ENCODE peak calls at places on chromosomes 2 and 18, in nine cellular contexts. M, X, U, L, Q, N, G, V and S are unnamed samples.

GRCh38 chr2:20231632-20232031 is 6.7 kb upstream of the SDC1 start:
- DNase-seq in M (peak), X (peak), U (no peak), L (peak), Q (no peak), N (no peak), G (no peak), V (peak), S (peak)

GRCh38 chr2:157421964-157422363 is 21.9 kb downstream of the CYTIP start:
- DNase-seq in M (no peak), X (no peak), U (no peak), L (no peak), Q (no peak), N (no peak), G (no peak), V (no peak), S (no peak)

GRCh38 chr18:55327454-55327853 is 260.5 kb downstream of the TCF4 start:
- DNase-seq in M (no peak), X (no peak), U (no peak), L (no peak), Q (no peak), N (no peak), G (no peak), V (no peak), S (no peak)

GRCh38 chr18:47968006-47968676 is 37.7 kb upstream of the SMAD2 start:
- DNase-seq in M (peak), X (no peak), U (no peak), L (peak), Q (no peak), N (no peak), G (no peak), V (no peak), S (no peak)

GRCh38 chr18:22822024-22822423 is 111.1 kb upstream of the RBBP8 start:
- DNase-seq in M (no peak), X (no peak), U (no peak), L (peak), Q (no peak), N (no peak), G (no peak), V (no peak), S (no peak)

GRCh38 chr2:112175958-112176573 is 37.9 kb downstream of the FBLN7 start:
- DNase-seq in M (no peak), X (no peak), U (no peak), L (no peak), Q (no peak), N (no peak), G (no peak), V (no peak), S (no peak)

GRCh38 chr2:237929979-237930378 is 36.8 kb upstream of the UBE2F start:
- DNase-seq in M (no peak), X (no peak), U (no peak), L (no peak), Q (no peak), N (no peak), G (no peak), V (no peak), S (no peak)

GRCh38 chr2:141003967-141004657 is 1126.7 kb downstream of the LRP1B start:
- DNase-seq in M (no peak), X (no peak), U (no peak), L (no peak), Q (no peak), N (no peak), G (no peak), V (no peak), S (no peak)

GRCh38 chr2:66461751-66462150 is 26.8 kb downstream of the MEIS1 start:
- DNase-seq in M (no peak), X (no peak), U (no peak), L (no peak), Q (no peak), N (no peak), G (no peak), V (no peak), S (no peak)

GRCh38 chr2:101991731-101992145 is at the start of gene IL1R2:
- DNase-seq in M (no peak), X (peak), U (no peak), L (no peak), Q (no peak), N (no peak), G (no peak), V (no peak), S (no peak)

GRCh38 chr2:45849491-45850283 is 198.2 kb downstream of the PRKCE start:
- DNase-seq in M (no peak), X (no peak), U (no peak), L (no peak), Q (no peak), N (no peak), G (no peak), V (no peak), S (peak)

GRCh38 chr2:96264086-96264485 is 1.7 kb downstream of the TMEM127 start:
- DNase-seq in M (no peak), X (no peak), U (no peak), L (no peak), Q (no peak), N (no peak), G (no peak), V (no peak), S (no peak)

GRCh38 chr2:18410543-18410942 is 149.9 kb downstream of the RDH14 start:
- DNase-seq in M (no peak), X (no peak), U (no peak), L (no peak), Q (no peak), N (no peak), G (no peak), V (no peak), S (no peak)

GRCh38 chr18:46155652-46156051 is 51.5 kb downstream of the HAUS1 start:
- DNase-seq in M (no peak), X (no peak), U (peak), L (no peak), Q (peak), N (peak), G (peak), V (no peak), S (no peak)

GRCh38 chr2:84969511-84970265 is 1.3 kb upstream of the KCMF1 start:
- DNase-seq in M (no peak), X (no peak), U (peak), L (no peak), Q (no peak), N (peak), G (peak), V (no peak), S (no peak)

GRCh38 chr2:2579814-2580213 is 248.7 kb upstream of the MYT1L start:
- DNase-seq in M (no peak), X (no peak), U (no peak), L (peak), Q (no peak), N (no peak), G (no peak), V (no peak), S (no peak)